ENCODE peak calls at places on chromosomes 11 and 22, in four cellular contexts. O is osteoblast; I is CD4-positive, alpha-beta memory T cell; U is sigmoid colon. M is an unnamed sample. For H3K4me1, the result is how much of the 10 kb centered on the place peaks cover.

GRCh38 chr11:19394525-19395016 is 153.8 kb upstream of the E2F8 start:
- DNase-seq in I (no peak), O (no peak), U (no peak), M (no peak)

GRCh38 chr22:48079505-48080295 is 1317.2 kb downstream of the TBC1D22A start:
- DNase-seq in I (no peak), U (peak), O (no peak), M (no peak)

GRCh38 chr11:20337526-20338154 is 25.9 kb upstream of the HTATIP2 start:
- DNase-seq in O (peak), U (no peak), I (no peak), M (no peak)

GRCh38 chr11:65852508-65853248 is 5.3 kb downstream of the CFL1 start:
- DNase-seq in O (peak), U (peak), I (no peak), M (no peak)

GRCh38 chr22:21080435-21081137 is 34.8 kb downstream of the LRRC74B start:
- DNase-seq in O (no peak), I (no peak), U (no peak), M (no peak)

GRCh38 chr11:86183694-86184093 is 60.9 kb upstream of the EED start:
- DNase-seq in I (no peak), O (no peak), U (no peak), M (peak)

GRCh38 chr11:46249103-46249942 is 28.1 kb upstream of the CREB3L1 start:
- DNase-seq in I (no peak), U (no peak), O (no peak), M (no peak)

GRCh38 chr11:69073445-69073844 is 24.7 kb downstream of the TPCN2 start:
- DNase-seq in U (no peak), I (no peak), O (no peak), M (no peak)

GRCh38 chr11:35099278-35100018 is 39.5 kb upstream of the CD44 start:
- DNase-seq in I (no peak), U (no peak), O (no peak), M (no peak)

GRCh38 chr11:127238321-127238720 is 237.8 kb upstream of the KIRREL3 start:
- DNase-seq in I (no peak), U (no peak), O (no peak), M (no peak)

GRCh38 chr11:33948494-33948893 is 56.6 kb upstream of the LMO2 start:
- DNase-seq in U (no peak), O (no peak), I (no peak), M (no peak)

GRCh38 chr11:111331711-111332479 is 33.5 kb downstream of the POU2AF3 start:
- DNase-seq in O (no peak), U (peak), I (no peak), M (no peak)

GRCh38 chr11:101407324-101407723 is 176.5 kb downstream of the TRPC6 start:
- DNase-seq in I (no peak), U (peak), O (peak), M (no peak)

DNA sequence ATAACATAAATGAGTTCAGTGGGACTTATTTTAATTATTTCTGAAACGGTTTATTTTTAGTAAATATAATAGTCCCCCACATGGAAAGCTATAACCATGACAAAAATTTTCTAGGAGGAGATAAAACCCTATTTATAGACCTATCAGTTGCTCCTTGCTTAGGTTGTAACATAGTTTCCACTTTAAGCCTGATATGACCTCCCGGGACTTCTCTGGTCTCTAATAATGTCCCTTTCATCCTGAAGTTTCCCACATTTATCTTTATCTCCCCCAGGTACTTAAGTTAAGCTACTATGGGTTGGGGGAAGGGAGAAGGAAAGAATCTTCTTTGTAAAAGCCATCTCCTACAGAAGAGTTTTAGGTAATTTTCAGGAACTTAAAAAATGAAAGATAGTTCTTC is 117.7 kb downstream of the RBFOX2 start:
- DNase-seq in U (no peak), I (no peak), O (no peak), M (no peak)
- H3K4me1 ChIP-seq in U (under half), I (under half), O (under half), M (under half)

DNA sequence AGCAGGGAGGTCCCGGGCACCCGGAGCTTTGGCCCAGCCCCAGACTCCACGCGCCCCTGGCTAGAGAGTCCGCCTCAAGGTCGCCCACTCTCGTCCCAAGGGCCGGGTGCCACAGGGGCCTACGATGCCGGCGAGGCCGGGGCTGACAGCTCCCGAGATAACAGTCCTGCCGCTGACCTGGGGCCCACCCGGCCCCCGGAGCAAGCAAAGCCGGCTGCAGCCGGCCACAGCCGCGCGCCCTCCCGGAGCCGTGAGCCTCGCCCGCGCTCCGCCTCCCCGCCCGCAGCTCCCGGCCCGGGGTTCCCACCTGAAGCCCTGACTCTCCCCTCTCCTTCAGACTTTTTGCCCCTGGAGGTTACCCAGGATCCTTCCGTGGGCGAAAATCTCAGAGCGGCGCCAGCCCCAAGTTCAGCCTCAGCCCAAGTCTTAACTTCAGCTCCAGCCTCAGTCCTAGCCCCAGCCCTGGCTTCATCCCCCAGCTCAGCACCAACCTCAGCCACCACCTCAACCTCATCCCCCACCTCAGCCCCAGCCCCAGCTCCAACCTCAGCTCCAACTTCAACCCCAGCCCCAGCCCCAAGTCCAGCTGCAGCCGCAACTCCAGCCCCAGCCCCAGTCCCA is 1.6 kb downstream of the KLHDC7B start:
- DNase-seq in U (no peak), I (no peak), O (peak), M (no peak)
- H3K4me3 ChIP-seq in U (no peak), I (no peak), O (no peak), M (no peak)

GRCh38 chr22:43848366-43849171 is 13.7 kb downstream of the SULT4A1 start:
- DNase-seq in U (peak), O (peak), I (no peak), M (no peak)

GRCh38 chr22:43851058-43851978 is 11.0 kb downstream of the SULT4A1 start:
- DNase-seq in U (peak), I (no peak), O (peak), M (no peak)

GRCh38 chr22:43849731-43850130 is 12.6 kb downstream of the SULT4A1 start:
- DNase-seq in I (no peak), O (no peak), U (peak), M (no peak)

GRCh38 chr22:43851979-43852307 is 10.4 kb downstream of the SULT4A1 start:
- DNase-seq in U (peak), I (no peak), O (no peak), M (no peak)

GRCh38 chr22:43850529-43850928 is 11.8 kb downstream of the SULT4A1 start:
- DNase-seq in I (no peak), U (peak), O (peak), M (no peak)
- H3K27ac ChIP-seq in I (no peak), U (no peak), O (no peak), M (no peak)

GRCh38 chr11:11978098-11978637 is 30.3 kb downstream of the DKK3 start:
- DNase-seq in U (no peak), O (no peak), I (no peak), M (no peak)
- H3K4me1 ChIP-seq in U (half or more), O (half or more), I (under half), M (under half)

DNA sequence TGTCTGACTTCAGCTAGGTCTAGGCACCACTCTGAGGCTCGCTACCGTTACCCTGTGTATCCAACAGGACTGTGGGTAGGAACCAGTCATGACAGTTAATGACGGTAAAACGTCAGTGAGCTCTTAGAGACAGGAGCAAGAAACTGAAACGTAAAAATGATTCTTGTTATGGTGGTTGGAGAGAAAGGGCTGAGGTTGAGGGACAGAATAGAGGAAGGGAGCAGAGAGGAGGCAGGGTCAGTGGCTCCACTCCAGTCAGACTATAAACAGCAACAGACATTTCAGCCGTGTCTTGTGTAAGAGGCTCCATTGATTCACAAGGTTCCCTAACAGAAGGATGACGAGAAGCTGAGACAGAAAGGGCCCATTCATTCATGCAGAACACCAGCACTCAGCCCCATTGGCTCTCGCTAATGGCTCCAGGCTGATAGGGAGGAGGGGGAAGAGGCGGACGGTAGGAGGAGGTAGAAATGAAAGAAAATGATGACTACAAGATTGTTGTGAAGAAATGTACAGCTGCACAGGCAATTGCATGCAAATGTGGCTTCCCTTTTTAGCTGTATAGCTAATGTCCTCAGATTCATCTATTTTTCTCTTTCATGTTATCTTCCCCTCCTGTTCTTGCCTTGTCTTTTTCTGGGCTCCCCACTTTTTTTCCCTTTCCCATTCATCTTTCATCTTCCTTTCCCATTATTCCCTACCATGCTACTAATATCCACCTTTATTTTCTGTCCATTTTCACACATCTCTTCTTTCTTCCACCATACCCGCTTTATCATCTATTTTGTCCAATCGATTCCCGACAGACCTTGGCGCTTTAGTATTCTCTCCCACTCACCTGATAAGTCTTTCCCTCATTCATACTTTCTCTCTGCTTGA is 34.3 kb downstream of the ETS1 start:
- DNase-seq in O (no peak), U (no peak), I (peak), M (no peak)
- H3K4me3 ChIP-seq in O (no peak), U (no peak), I (no peak), M (no peak)

DNA sequence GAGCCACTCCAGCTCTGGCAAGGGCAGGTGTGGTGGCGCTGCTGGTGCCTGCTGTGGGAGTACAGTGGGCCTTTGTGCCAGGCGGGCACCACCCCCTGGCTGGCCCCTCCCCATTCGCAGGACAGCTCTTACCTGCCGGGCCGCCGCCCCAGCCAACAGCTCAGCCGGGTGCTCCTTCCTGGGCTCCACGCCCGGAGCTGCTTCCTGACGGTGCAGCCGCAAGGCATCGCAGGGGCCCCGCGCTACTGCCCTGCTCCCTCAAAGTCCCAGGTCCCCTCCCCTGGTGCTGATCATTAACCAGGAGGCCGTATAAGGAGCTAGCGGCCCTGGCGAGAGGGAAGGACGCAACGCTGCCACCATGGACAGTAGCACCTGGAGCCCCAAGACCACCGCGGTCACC is at the start of gene SLC5A1:
- DNase-seq in U (no peak), I (no peak), O (no peak), M (no peak)
- H3K27ac ChIP-seq in U (no peak), I (no peak), O (no peak), M (no peak)

M was measured in naive thymus-derived CD4-positive, alpha-beta T cell.